ENCODE peak calls at places on chromosomes 11 and 22, in seven cellular contexts. C, J, V, L, Y, I and W are unnamed samples.

GRCh38 chr22:19855504-19856409 is 1.1 kb upstream of the GNB1L start:
- DNase-seq in V (peak; percentile 31), Y (peak; percentile 71), I (peak; percentile 62), L (peak; percentile 82), C (peak; percentile 56), J (peak; percentile 62), W (peak; percentile 92)

GRCh38 chr11:85647078-85647477 is 689 bp upstream of the TMEM126A start:
- DNase-seq in Y (no peak), L (no peak), C (no peak), V (no peak), J (no peak), I (no peak), W (no peak)

GRCh38 chr11:119085523-119085878 is 820 bp downstream of the HMBS start:
- DNase-seq in V (no peak), L (no peak), I (no peak), Y (no peak), C (no peak), J (no peak), W (no peak)

GRCh38 chr22:19663286-19663815 is 51.0 kb upstream of the SEPTIN5 start:
- DNase-seq in Y (no peak), L (peak; percentile 54), C (peak; percentile 80), I (peak; percentile 94), J (no peak), V (no peak), W (no peak)

GRCh38 chr22:22705328-22706100 is 61.1 kb downstream of the GGTLC2 start:
- DNase-seq in J (no peak), L (no peak), C (no peak), V (no peak), I (no peak), Y (no peak), W (no peak)

GRCh38 chr11:119370486-119371046 is 10.9 kb downstream of the USP2 start:
- DNase-seq in J (peak; percentile 39), L (no peak), I (no peak), V (no peak), C (no peak), Y (no peak), W (no peak)

GRCh38 chr22:31618471-31619176 is 43.4 kb downstream of the PISD start:
- DNase-seq in I (no peak), J (no peak), L (no peak), C (no peak), Y (no peak), V (no peak), W (no peak)

GRCh38 chr11:111359223-111360149 is 19.6 kb downstream of the POU2AF1 start:
- DNase-seq in J (no peak), Y (no peak), L (no peak), V (no peak), C (no peak), I (no peak), W (peak; percentile 62)

GRCh38 chr11:34793666-34794065 is 122.5 kb downstream of the APIP start:
- DNase-seq in J (no peak), V (no peak), L (no peak), I (no peak), C (no peak), Y (no peak), W (no peak)

GRCh38 chr22:32615874-32616564 is 141.4 kb downstream of the FBXO7 start:
- DNase-seq in J (no peak), C (no peak), Y (peak; percentile 59), I (no peak), L (no peak), V (no peak), W (no peak)

GRCh38 chr11:110837535-110838127 is 125.4 kb upstream of the ARHGAP20 start:
- DNase-seq in V (no peak), Y (no peak), C (no peak), I (no peak), J (no peak), L (no peak), W (no peak)

GRCh38 chr11:113553235-113553634 is 78.0 kb upstream of the DRD2 start:
- DNase-seq in I (no peak), V (peak; percentile 41), C (no peak), Y (peak; percentile 69), L (no peak), J (no peak), W (no peak)

GRCh38 chr11:128451651-128452470 is 135.5 kb downstream of the ETS1 start:
- DNase-seq in Y (peak; percentile 34), I (no peak), L (no peak), J (no peak), V (no peak), C (peak; percentile 45), W (no peak)

GRCh38 chr11:57761301-57762234 is at the start of gene CTNND1:
- DNase-seq in J (peak; percentile 89), Y (peak; percentile 98), L (no peak), V (peak; percentile 95), C (peak; percentile 89), I (peak; percentile 97), W (peak; percentile 96)

GRCh38 chr11:122137081-122137793 is 21.2 kb upstream of the BLID start:
- DNase-seq in I (peak; percentile 88), V (peak; percentile 79), C (no peak), J (no peak), L (no peak), Y (no peak), W (no peak)

GRCh38 chr11:69670158-69670845 is 4.9 kb downstream of the LTO1 start:
- DNase-seq in I (peak; percentile 83), V (peak; percentile 56), Y (peak; percentile 92), L (peak; percentile 65), J (peak; percentile 90), C (peak; percentile 85), W (peak; percentile 94)

GRCh38 chr22:43795320-43795719 is 16.8 kb downstream of the EFCAB6 start:
- DNase-seq in L (no peak), V (no peak), Y (no peak), J (no peak), I (no peak), C (no peak), W (peak; percentile 89)

GRCh38 chr22:43792905-43793304 is 19.2 kb downstream of the EFCAB6 start:
- DNase-seq in J (no peak), L (no peak), C (no peak), I (no peak), Y (no peak), V (no peak), W (peak; percentile 80)

GRCh38 chr22:43783777-43784176 is 28.3 kb downstream of the EFCAB6 start:
- DNase-seq in I (no peak), V (peak; percentile 7), C (no peak), J (no peak), L (no peak), Y (peak; percentile 49), W (no peak)

GRCh38 chr22:43789452-43789851 is 22.7 kb downstream of the EFCAB6 start:
- DNase-seq in Y (no peak), V (no peak), L (no peak), C (no peak), J (no peak), I (no peak), W (peak; percentile 92)
- TF ChIP-seq CTCF in Y (no peak), V (no peak), L (no peak), C (no peak), J (no peak), I (no peak), W (no peak)

GRCh38 chr11:126413426-126413825 is 57.9 kb downstream of the ST3GAL4 start:
- DNase-seq in L (no peak), V (no peak), I (no peak), Y (no peak), J (no peak), C (no peak), W (no peak)
- H3K27ac ChIP-seq in L (no peak overlapping the region), V (no peak overlapping the region), I (no peak overlapping the region), Y (no peak overlapping the region), J (peak overlapping the region; percentile 90), C (peak overlapping the region; percentile 90), W (peak overlapping the region; percentile 86)

GRCh38 chr11:67445515-67445914 is 2.2 kb upstream of the CORO1B start:
- DNase-seq in V (no peak), I (no peak), J (no peak), L (no peak), Y (no peak), C (no peak), W (no peak)
- TF ChIP-seq POLR2AphosphoS5 in V (no peak), I (no peak), J (no peak), L (no peak), Y (no peak), C (no peak), W (no peak)

GRCh38 chr11:101082813-101083212 is 46.8 kb downstream of the PGR start:
- DNase-seq in Y (peak; percentile 30), J (no peak), V (no peak), C (no peak), I (no peak), L (no peak), W (no peak)

GRCh38 chr11:101083334-101083733 is 46.3 kb downstream of the PGR start:
- DNase-seq in Y (peak; percentile 34), J (no peak), C (no peak), V (no peak), L (no peak), I (no peak), W (no peak)
- TF ChIP-seq CTCF in Y (peak; percentile 42), J (no peak), C (no peak), V (no peak), L (no peak), I (no peak), W (no peak)

DNA sequence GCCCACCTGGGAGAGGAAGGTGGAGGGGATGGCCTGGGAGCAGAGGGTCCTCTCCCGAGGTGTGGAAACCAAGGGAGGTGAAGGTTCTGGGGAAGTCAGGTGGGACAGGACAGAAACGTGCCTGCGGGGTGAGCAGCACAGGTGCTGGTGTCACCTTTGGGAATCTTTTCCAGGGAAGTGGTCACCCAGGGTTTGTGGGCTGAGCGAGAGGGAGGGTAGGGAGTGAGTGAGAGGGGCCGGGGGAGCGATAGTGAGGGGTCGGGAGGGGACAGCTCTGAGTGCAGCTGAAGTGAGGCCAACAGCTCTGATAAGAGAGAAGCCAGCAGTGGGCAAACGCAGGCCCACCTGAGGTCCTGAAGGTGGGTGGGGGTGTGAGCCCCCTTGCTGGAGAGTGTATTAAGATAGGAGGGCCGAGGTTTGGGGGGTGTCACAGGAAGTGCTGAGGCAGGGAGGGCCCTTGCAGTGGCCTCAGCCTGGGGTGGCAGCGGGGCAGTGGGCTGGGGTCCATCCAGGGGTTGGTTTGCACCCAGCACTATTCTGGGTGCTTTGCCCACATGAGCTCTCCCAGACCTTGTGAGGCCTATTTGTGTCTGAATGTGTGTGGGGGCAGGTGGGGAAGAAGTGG is 1.6 kb upstream of the SHANK3 start:
- DNase-seq in L (no peak), I (no peak), V (no peak), J (no peak), Y (no peak), C (no peak), W (no peak)
- H3K27ac ChIP-seq in L (no peak overlapping the region), I (peak overlapping the region; percentile 94), V (no peak overlapping the region), J (peak overlapping the region; percentile 91), Y (no peak overlapping the region), C (peak overlapping the region; percentile 76), W (peak overlapping the region; percentile 71)

GRCh38 chr11:129740877-129741276 is 74.8 kb upstream of the TMEM45B start:
- DNase-seq in Y (no peak), J (no peak), C (no peak), L (no peak), V (no peak), I (no peak), W (no peak)
- TF ChIP-seq POLR2AphosphoS5 in Y (no peak), J (no peak), C (no peak), L (no peak), V (no peak), I (no peak), W (no peak)